ENCODE peak calls at places on chromosomes 12 and 14, in four cellular contexts. U is endodermal cell, K is AG09309, B is IMR-90. F is an unnamed sample.

GRCh38 chr12:90128526-90128925 is 419.9 kb upstream of the ATP2B1 start:
- DNase-seq in U (no peak), K (no peak), B (no peak), F (peak; percentile 61)

GRCh38 chr12:40226652-40227051 is 1.9 kb downstream of the LRRK2 start:
- DNase-seq in U (no peak), K (peak; percentile 57), B (peak; percentile 73), F (no peak)

GRCh38 chr12:56256326-56256960 is 1.7 kb downstream of the ANKRD52 start:
- DNase-seq in U (peak; percentile 81), K (no peak), B (peak; percentile 46), F (no peak)

GRCh38 chr12:817941-818600 is 65.7 kb downstream of the WNK1 start:
- DNase-seq in U (no peak), K (no peak), B (no peak), F (no peak)

GRCh38 chr12:29228474-29229157 is 79.5 kb downstream of the FAR2 start:
- DNase-seq in U (peak; percentile 65), K (no peak), B (no peak), F (no peak)

GRCh38 chr12:31406345-31406744 is 80.4 kb upstream of the SINHCAF start:
- DNase-seq in U (no peak), K (no peak), B (peak; percentile 11), F (no peak)

GRCh38 chr12:7190268-7191055 is 976 bp downstream of the PEX5 start:
- DNase-seq in U (no peak), K (no peak), B (peak; percentile 6), F (peak; percentile 50)

GRCh38 chr14:34362625-34363251 is 99.3 kb downstream of the SPTSSA start:
- DNase-seq in U (no peak), K (no peak), B (no peak), F (no peak)

GRCh38 chr14:22915886-22916521 is 2.9 kb downstream of the RBM23 start:
- DNase-seq in U (no peak), K (no peak), B (no peak), F (no peak)

GRCh38 chr14:21557084-21557901 is 22.6 kb downstream of the OR10G3 start:
- DNase-seq in U (peak; percentile 94), K (peak; percentile 55), B (peak; percentile 85), F (peak; percentile 50)

GRCh38 chr14:61470954-61471279 is 149.5 kb downstream of the PRKCH start:
- DNase-seq in U (no peak), K (no peak), B (no peak), F (no peak)

GRCh38 chr12:96587691-96588090 is 98.3 kb downstream of the CFAP54 start:
- DNase-seq in U (no peak), K (no peak), B (peak; percentile 22), F (no peak)

GRCh38 chr14:50792634-50793068 is 38.3 kb downstream of the NIN start:
- DNase-seq in U (no peak), K (no peak), B (no peak), F (no peak)

GRCh38 chr14:32622742-32623141 is 293.6 kb downstream of the AKAP6 start:
- DNase-seq in U (no peak), K (no peak), B (no peak), F (no peak)

GRCh38 chr14:54108481-54109471 is 152.2 kb upstream of the BMP4 start:
- DNase-seq in U (no peak), K (no peak), B (peak; percentile 82), F (no peak)

GRCh38 chr12:2681426-2682205 is 113.2 kb upstream of the FKBP4 start:
- DNase-seq in U (peak; percentile 57), K (no peak), B (no peak), F (no peak)

GRCh38 chr12:58148405-58148804 is 207.0 kb downstream of the ATP23 start:
- DNase-seq in U (no peak), K (peak; percentile 5), B (peak; percentile 49), F (peak; percentile 3)

GRCh38 chr12:25698782-25699181 is 145.7 kb upstream of the LMNTD1 start:
- DNase-seq in U (no peak), K (no peak), B (no peak), F (no peak)

GRCh38 chr12:78489990-78490389 is 374.6 kb upstream of the SYT1 start:
- DNase-seq in U (no peak), K (no peak), B (no peak), F (no peak)

GRCh38 chr14:79544671-79545070 is 666.6 kb downstream of the DIO2 start:
- DNase-seq in U (no peak), K (peak; percentile 38), B (peak; percentile 95), F (no peak)

GRCh38 chr12:100404769-100405407 is 48.0 kb downstream of the SLC17A8 start:
- DNase-seq in U (peak; percentile 96), K (peak; percentile 1), B (peak; percentile 40), F (no peak)

GRCh38 chr12:62983594-62983993 is 48.6 kb upstream of the PPM1H start:
- DNase-seq in U (peak; percentile 78), K (no peak), B (no peak), F (no peak)

GRCh38 chr14:34252227-34252626 is 209.8 kb downstream of the SPTSSA start:
- DNase-seq in U (no peak), K (no peak), B (no peak), F (no peak)

GRCh38 chr12:113161415-113162016 is 12.0 kb downstream of the CFAP73 start:
- DNase-seq in U (peak; percentile 100), K (no peak), B (no peak), F (peak; percentile 94)

GRCh38 chr12:122064780-122065588 is 13.6 kb upstream of the MLXIP start:
- DNase-seq in U (peak; percentile 90), K (peak; percentile 71), B (peak; percentile 86), F (no peak)

GRCh38 chr12:53973093-53974042 is at the start of gene HOXC11:
- DNase-seq in U (peak; percentile 84), K (no peak), B (no peak), F (no peak)

GRCh38 chr12:109065154-109065852 is 12.9 kb downstream of the USP30 start:
- DNase-seq in U (no peak), K (no peak), B (no peak), F (no peak)

GRCh38 chr14:101783260-101784016 is 21.9 kb downstream of the PPP2R5C start:
- DNase-seq in U (no peak), K (no peak), B (no peak), F (no peak)

GRCh38 chr12:91565246-91565645 is 382.6 kb upstream of the DCN start:
- DNase-seq in U (no peak), K (no peak), B (no peak), F (no peak)

GRCh38 chr12:14834502-14834901 is 8.8 kb downstream of the ART4 start:
- DNase-seq in U (no peak), K (no peak), B (no peak), F (no peak)

GRCh38 chr14:32377046-32377445 is 47.9 kb downstream of the AKAP6 start:
- DNase-seq in U (no peak), K (no peak), B (no peak), F (no peak)

GRCh38 chr12:30926243-30927209 is at the start of gene TSPAN11:
- DNase-seq in U (peak; percentile 91), K (no peak), B (peak; percentile 26), F (peak; percentile 70)

GRCh38 chr14:105135700-105136395 is 32.7 kb downstream of the JAG2 start:
- DNase-seq in U (peak; percentile 17), K (no peak), B (no peak), F (no peak)

DNA sequence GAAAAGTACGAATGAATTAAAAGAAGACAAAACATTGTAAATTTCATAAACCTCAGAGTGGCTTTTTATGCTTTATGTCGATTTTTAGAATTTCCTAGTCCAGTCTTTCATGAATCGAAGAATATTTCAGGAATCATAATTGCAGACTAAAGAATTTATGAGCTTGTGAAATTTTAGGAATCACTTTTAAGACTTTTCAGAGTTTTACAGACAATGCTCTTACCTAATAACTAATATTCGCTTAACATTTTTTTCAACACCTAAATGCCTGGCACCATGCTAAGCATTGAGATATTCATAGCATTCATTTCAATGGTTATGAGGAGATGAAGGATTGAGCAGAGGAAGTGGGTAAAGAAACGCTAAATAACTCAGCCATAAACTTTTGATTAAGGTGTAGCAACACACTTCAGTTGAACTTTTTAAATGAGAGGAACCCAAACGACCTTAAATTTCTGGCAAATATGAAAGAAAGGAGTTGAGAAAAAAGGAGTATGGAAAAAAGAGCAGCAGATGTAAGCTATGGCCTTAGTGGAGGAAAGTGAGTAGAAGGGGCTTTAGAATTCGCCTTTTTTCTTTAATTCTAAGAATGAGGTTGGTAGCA is 739 bp upstream of the USP44 start:
- DNase-seq in U (no peak), K (no peak), B (no peak), F (no peak)
- H3K4me3 ChIP-seq in U (no peak overlapping the region), K (no peak overlapping the region), B (no peak overlapping the region), F (no peak overlapping the region)

GRCh38 chr12:5524116-5524768 is 92.3 kb downstream of the NTF3 start:
- DNase-seq in U (peak; percentile 31), K (no peak), B (no peak), F (no peak)

GRCh38 chr12:5523396-5524115 is 91.6 kb downstream of the NTF3 start:
- DNase-seq in U (peak; percentile 24), K (no peak), B (no peak), F (no peak)

GRCh38 chr12:5525783-5526367 is 94.0 kb downstream of the NTF3 start:
- DNase-seq in U (peak; percentile 29), K (no peak), B (no peak), F (no peak)

GRCh38 chr12:5522358-5523335 is 90.7 kb downstream of the NTF3 start:
- DNase-seq in U (peak; percentile 38), K (no peak), B (no peak), F (no peak)

GRCh38 chr12:5524769-5525436 is 93.0 kb downstream of the NTF3 start:
- DNase-seq in U (peak; percentile 40), K (no peak), B (no peak), F (no peak)
- H3K4me3 ChIP-seq in U (no peak overlapping the region), K (no peak overlapping the region), B (no peak overlapping the region), F (no peak overlapping the region)

DNA sequence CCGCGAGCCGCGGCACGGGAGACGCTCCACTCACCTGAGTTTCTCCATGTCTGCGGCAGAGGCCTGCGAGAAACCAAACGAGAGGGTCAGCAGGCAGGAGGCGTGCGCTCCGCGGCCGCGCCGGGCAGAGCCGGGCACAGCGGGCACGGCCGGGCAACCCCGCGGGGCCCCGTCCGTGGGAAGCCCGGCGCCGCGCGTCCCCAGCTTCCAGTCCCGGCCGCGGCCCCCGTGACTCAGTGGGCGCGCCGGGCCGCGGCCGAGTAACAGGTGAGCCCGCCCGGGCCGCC is 19.4 kb downstream of the BEGAIN start:
- DNase-seq in U (no peak), K (no peak), B (no peak), F (no peak)
- H3K4me3 ChIP-seq in U (no peak overlapping the region), K (no peak overlapping the region), B (no peak overlapping the region), F (peak overlapping the region; percentile 60)

GRCh38 chr12:64325055-64325454 is 65.5 kb downstream of the C12orf56 start:
- DNase-seq in U (peak; percentile 55), K (no peak), B (no peak), F (no peak)

GRCh38 chr12:64323006-64323405 is 67.6 kb downstream of the C12orf56 start:
- DNase-seq in U (no peak), K (no peak), B (no peak), F (no peak)

GRCh38 chr12:64318605-64319004 is 72.0 kb downstream of the C12orf56 start:
- DNase-seq in U (peak; percentile 92), K (no peak), B (peak; percentile 4), F (no peak)

GRCh38 chr12:64323476-64324225 is 66.9 kb downstream of the C12orf56 start:
- DNase-seq in U (peak; percentile 50), K (no peak), B (no peak), F (no peak)

DNA sequence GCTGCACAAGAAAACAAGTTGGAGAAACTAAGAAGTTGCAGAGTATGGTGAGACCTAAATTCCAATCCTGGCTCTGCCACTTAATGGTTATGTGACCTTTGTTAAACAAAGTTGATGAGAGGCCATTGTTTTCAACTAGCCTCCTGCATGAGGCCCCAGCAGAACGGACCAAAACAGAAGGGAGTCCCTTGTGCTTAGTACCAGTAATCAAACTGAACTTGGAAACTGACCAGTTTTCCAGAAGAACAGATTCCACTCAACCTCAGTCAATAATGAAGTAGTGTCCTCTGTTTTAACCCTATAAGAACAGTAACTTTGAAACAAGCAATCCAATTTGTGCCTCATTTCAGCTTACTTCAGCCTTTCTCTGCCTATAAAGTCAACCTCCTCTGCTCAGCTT is 69.9 kb downstream of the C12orf56 start:
- DNase-seq in U (no peak), K (no peak), B (no peak), F (no peak)
- H3K4me3 ChIP-seq in U (no peak overlapping the region), K (no peak overlapping the region), B (no peak overlapping the region), F (no peak overlapping the region)

F was measured in dorsolateral prefrontal cortex.